ENCODE peak calls at places on chromosomes 16 and 17, in four cellular contexts. W is HCT116, N is SK-N-SH, B is K562. H is an unnamed sample.

GRCh38 chr17:56153215-56153614 is at the start of gene ANKFN1:
- DNase-seq in W (no peak), N (no peak), B (no peak), H (no peak)

GRCh38 chr17:61139219-61139618 is 260.4 kb upstream of the TBX2 start:
- DNase-seq in W (no peak), N (no peak), B (no peak), H (peak)

GRCh38 chr17:10631048-10631700 is 25.9 kb downstream of the MYH3 start:
- DNase-seq in W (no peak), N (peak), B (peak), H (peak)

GRCh38 chr17:36133629-36134259 is 30.1 kb downstream of the CCL4 start:
- DNase-seq in W (no peak), N (no peak), B (no peak), H (no peak)

GRCh38 chr16:6081320-6081976 is 983.9 kb upstream of the EEF2KMT start:
- DNase-seq in W (no peak), N (peak), B (peak), H (peak)

GRCh38 chr17:55693244-55694216 is 29.1 kb downstream of the TMEM100 start:
- DNase-seq in W (no peak), N (peak), B (no peak), H (no peak)

GRCh38 chr17:17387461-17388362 is 84.5 kb downstream of the NT5M start:
- DNase-seq in W (peak), N (no peak), B (no peak), H (peak)

GRCh38 chr16:67884684-67885083 is at the start of gene NRN1L:
- DNase-seq in W (no peak), N (peak), B (peak), H (no peak)

GRCh38 chr17:47009759-47010594 is 30.9 kb upstream of the RPRML start:
- DNase-seq in W (no peak), N (no peak), B (no peak), H (no peak)

GRCh38 chr17:28810437-28810836 is 32.2 kb downstream of the FAM222B start:
- DNase-seq in W (no peak), N (no peak), B (no peak), H (no peak)

GRCh38 chr17:10117581-10118001 is 80.8 kb downstream of the GAS7 start:
- DNase-seq in W (no peak), N (no peak), B (no peak), H (no peak)

GRCh38 chr17:66949501-66949900 is 15.0 kb upstream of the CACNG4 start:
- DNase-seq in W (no peak), N (no peak), B (no peak), H (no peak)
- TF ChIP-seq JUND in W (no peak), N (no peak), B (no peak), H (no peak)

GRCh38 chr17:49259663-49260010 is 29.1 kb upstream of the PHOSPHO1 start:
- DNase-seq in W (no peak), N (no peak), B (no peak), H (no peak)

GRCh38 chr17:49257296-49257695 is 26.7 kb upstream of the PHOSPHO1 start:
- DNase-seq in W (no peak), N (no peak), B (no peak), H (no peak)

GRCh38 chr17:49260922-49261291 is 30.3 kb upstream of the PHOSPHO1 start:
- DNase-seq in W (no peak), N (no peak), B (no peak), H (peak)

GRCh38 chr17:49266233-49266632 is 35.6 kb upstream of the PHOSPHO1 start:
- DNase-seq in W (no peak), N (no peak), B (no peak), H (no peak)

DNA sequence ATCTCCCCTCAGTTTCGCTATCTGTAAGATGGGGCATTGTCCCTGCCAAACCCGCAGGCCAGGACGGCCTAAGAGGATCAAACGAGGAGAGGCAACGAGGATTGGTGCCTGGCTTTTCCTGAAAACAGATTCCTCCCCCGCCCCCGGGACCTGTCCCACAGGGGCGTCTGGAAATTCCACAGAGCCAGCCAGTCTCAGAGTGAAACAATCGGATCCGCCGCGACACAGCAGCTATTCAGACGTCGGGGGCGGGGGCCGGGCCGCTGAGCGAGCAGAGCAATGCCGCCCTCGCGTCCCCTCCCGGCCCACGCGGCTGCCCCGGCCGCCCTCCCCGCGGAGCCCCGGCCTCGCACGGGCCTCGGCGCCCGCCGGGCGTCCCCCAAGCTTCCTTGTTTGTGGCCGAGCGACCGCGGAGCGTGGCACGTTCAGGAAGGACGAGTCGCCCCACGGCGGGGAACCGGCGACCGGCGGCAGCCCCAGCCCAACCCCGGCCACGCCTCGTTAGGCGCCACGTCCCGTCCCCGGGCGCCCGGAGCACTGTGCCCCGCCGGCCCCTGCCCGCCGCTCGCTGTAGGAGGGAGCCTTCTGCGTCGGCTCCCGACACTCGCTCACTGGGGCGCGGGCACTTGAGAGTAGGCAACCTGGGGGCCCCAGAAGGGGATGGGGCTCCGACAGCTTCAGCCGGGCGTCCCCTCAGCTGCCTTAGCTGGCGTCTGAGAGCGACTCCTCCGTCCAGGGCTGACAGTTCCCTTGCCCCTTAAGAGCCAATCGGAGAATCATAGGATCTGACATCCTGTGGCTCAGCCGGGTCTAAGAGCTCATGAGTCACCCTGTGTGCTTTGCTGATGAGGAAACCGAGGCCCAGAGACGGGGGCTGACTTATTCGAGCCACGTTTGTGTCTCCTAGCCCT is 29.7 kb upstream of the PHOSPHO1 start:
- DNase-seq in W (peak), N (peak), B (peak), H (peak)
- TF ChIP-seq JUND in W (peak), N (no peak), B (no peak), H (no peak)

DNA sequence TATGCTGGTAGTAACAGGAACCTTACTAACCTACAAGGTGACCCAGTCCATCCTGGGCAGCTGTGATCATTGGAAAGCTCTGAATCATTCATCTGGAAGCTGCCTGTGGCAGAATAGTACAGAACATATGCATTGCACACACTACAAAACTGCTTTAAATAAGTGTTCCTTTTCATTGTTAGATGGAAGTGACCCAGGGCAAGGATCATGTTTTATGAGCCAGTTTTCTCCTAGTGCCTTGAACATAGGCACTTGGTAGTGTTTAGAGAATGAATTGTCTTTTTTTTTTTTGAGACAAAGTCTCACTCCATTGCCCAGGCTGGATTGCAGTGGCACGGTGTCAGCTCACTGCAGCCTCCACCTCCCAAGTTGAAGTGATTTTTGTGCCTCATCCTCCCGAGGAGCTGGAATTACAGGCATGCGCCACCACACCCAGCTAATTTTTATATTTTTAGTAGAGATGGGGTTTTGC is 55.4 kb downstream of the TENT4B start:
- DNase-seq in W (no peak), N (no peak), B (no peak), H (no peak)
- TF ChIP-seq JUND in W (no peak), N (peak), B (no peak), H (no peak)

GRCh38 chr17:50602514-50603235 is 32.0 kb upstream of the ABCC3 start:
- DNase-seq in W (no peak), N (peak), B (no peak), H (no peak)
- TF ChIP-seq JUND in W (no peak), N (no peak), B (no peak), H (no peak)

DNA sequence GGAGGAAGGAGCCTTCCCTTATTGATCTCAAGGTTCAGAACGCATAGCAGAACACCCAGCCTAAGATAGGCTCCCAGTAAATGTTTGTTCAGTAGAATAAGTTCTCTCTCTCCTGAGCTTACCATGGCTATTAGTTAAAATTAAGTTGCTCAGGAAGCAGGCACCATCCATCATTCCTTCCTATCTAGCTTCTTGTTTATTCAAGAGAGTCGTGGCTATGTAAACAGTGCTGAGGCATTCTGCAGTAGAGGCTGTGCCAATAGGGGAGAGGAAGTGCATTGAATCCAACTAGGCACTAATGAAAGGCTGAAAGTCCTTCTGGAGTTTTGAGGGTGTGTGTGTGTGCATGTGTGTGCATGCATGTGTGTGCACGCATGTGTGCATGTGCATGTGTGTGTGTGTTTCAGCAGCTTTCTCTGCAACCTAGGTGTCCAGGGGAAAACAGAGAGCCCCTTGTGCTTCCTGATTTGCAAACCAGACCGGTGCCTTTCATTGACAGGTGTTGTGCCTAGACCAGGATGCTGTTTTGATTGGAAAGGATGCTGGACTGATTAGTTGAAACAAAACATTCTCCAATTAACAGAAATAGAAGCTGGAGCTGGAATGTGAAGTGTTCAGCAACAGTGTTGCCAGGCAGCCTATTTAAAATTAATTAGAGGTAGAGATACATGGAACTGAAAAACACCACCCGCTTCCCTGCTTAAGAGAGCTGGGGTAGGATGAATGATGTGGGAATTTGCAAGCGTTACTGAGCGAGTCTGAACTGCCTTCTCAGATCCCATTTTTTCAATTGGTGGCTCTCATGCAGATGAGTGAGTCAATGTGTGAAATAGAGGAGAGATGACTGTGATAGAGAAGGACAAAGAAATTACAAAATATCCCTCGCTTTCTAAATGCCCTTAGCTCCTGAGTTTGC is 103.3 kb upstream of the CLEC3A start:
- DNase-seq in W (no peak), N (no peak), B (no peak), H (peak)
- TF ChIP-seq JUND in W (no peak), N (no peak), B (no peak), H (no peak)

DNA sequence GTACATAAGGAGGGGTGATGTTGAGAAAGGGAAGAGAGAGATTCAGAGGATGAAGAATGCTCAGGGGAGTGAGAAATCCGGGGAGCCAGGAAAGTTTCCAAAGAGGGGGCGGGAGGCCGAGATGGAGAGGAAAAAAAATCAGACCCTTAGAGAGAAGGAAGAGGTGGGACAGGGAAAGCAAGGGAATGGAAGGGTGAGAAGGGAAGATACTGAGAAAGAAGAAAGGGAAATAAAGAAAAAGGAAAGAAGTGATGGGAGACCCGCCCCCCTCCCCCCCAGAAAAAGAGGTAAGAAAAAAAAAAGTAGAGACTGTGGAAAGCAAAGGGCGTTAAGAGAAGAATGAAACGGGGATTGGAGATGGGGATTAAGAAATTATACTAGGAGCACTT is 507 bp downstream of the DYNLRB2 start:
- DNase-seq in W (no peak), N (no peak), B (no peak), H (no peak)
- TF ChIP-seq JUND in W (no peak), N (no peak), B (no peak), H (no peak)

GRCh38 chr17:79788989-79789942 is 7.6 kb downstream of the CBX8 start:
- DNase-seq in W (no peak), N (no peak), B (no peak), H (no peak)
- TF ChIP-seq JUND in W (no peak), N (no peak), B (no peak), H (no peak)

GRCh38 chr16:82302007-82302733 is 132.1 kb upstream of the MPHOSPH6 start:
- DNase-seq in W (no peak), N (no peak), B (no peak), H (no peak)
- TF ChIP-seq JUND in W (no peak), N (no peak), B (no peak), H (no peak)